ENCODE peak calls at places on chromosomes 11 and 22, in nine cellular contexts. E is OCI-LY7, K is PC-3, U is GM23248, Q is SK-N-SH, V is neural progenitor cell, X is MM.1S, J is HCT116, R is GM23338. F is an unnamed sample.

GRCh38 chr11:71086687-71087258 is 165.6 kb downstream of the SHANK2 start:
- DNase-seq in U (peak), V (peak), E (peak), Q (peak), K (peak), X (no peak), J (no peak), R (peak), F (peak)

GRCh38 chr11:26985941-26986340 is 8.0 kb upstream of the FIBIN start:
- DNase-seq in V (no peak), U (peak), R (no peak), E (no peak), K (no peak), X (no peak), Q (no peak), J (no peak), F (no peak)

GRCh38 chr11:14894657-14895598 is 2.9 kb upstream of the CYP2R1 start:
- DNase-seq in Q (no peak), J (no peak), U (peak), R (no peak), K (no peak), V (no peak), X (no peak), E (peak), F (peak)

GRCh38 chr11:17314232-17314547 is 37.4 kb upstream of the NCR3LG1 start:
- DNase-seq in U (peak), V (no peak), K (peak), E (no peak), R (no peak), X (no peak), J (no peak), Q (no peak), F (peak)

GRCh38 chr11:114001416-114001815 is 26.5 kb downstream of the HTR3A start:
- DNase-seq in Q (no peak), X (no peak), V (no peak), J (no peak), U (no peak), R (no peak), K (no peak), E (no peak), F (peak)

GRCh38 chr11:114880458-114880857 is 202.1 kb downstream of the NXPE2 start:
- DNase-seq in V (no peak), E (no peak), U (no peak), J (no peak), R (no peak), Q (no peak), K (no peak), X (no peak), F (no peak)

GRCh38 chr22:17158568-17159503 is at the start of gene HDHD5:
- DNase-seq in K (peak), J (peak), X (peak), E (peak), V (peak), R (peak), Q (peak), U (peak), F (peak)

GRCh38 chr11:10625281-10625981 is 57.0 kb upstream of the LYVE1 start:
- DNase-seq in U (no peak), R (no peak), Q (no peak), J (no peak), V (no peak), X (no peak), K (no peak), E (no peak), F (no peak)

GRCh38 chr11:113627297-113627696 is 78.8 kb downstream of the TMPRSS5 start:
- DNase-seq in U (no peak), Q (no peak), R (no peak), E (no peak), K (no peak), V (no peak), X (no peak), J (no peak), F (no peak)

GRCh38 chr11:61120099-61120864 is 18.0 kb downstream of the CD5 start:
- DNase-seq in J (no peak), X (no peak), K (no peak), E (no peak), R (no peak), Q (no peak), V (no peak), U (no peak), F (no peak)

GRCh38 chr11:44068180-44068579 is 2.1 kb downstream of the ACCS start:
- DNase-seq in E (no peak), V (no peak), K (no peak), U (no peak), R (no peak), Q (no peak), X (no peak), J (no peak), F (no peak)

GRCh38 chr22:32469799-32470212 is 4.8 kb upstream of the FBXO7 start:
- DNase-seq in K (peak), Q (peak), V (no peak), J (peak), U (peak), X (no peak), R (no peak), E (no peak), F (peak)

GRCh38 chr11:61912530-61912898 is 4.9 kb downstream of the RAB3IL1 start:
- DNase-seq in X (no peak), U (no peak), K (no peak), R (no peak), V (no peak), E (no peak), Q (peak), J (no peak), F (no peak)

GRCh38 chr11:40732107-40732506 is 727.3 kb downstream of the LRRC4C start:
- DNase-seq in R (no peak), V (no peak), E (no peak), Q (no peak), X (no peak), K (no peak), J (no peak), U (no peak), F (no peak)

GRCh38 chr11:64306876-64307622 is 1.7 kb downstream of the ESRRA start:
- DNase-seq in X (no peak), U (peak), J (no peak), E (peak), R (no peak), V (peak), K (no peak), Q (no peak), F (peak)

GRCh38 chr11:66568124-66568916 is at the start of gene CTSF:
- DNase-seq in V (no peak), E (no peak), J (no peak), Q (peak), R (peak), U (peak), X (peak), K (peak), F (no peak)

GRCh38 chr11:126450198-126450597 is 94.7 kb downstream of the ST3GAL4 start:
- DNase-seq in Q (no peak), V (no peak), J (no peak), E (no peak), X (no peak), R (no peak), K (no peak), U (no peak), F (no peak)

GRCh38 chr11:31974737-31975136 is 116.1 kb upstream of the RCN1 start:
- DNase-seq in X (no peak), J (peak), K (peak), U (peak), E (no peak), Q (no peak), R (no peak), V (no peak), F (no peak)

GRCh38 chr11:61273151-61274078 is 21.7 kb downstream of the VWCE start:
- DNase-seq in X (no peak), R (no peak), V (no peak), Q (no peak), J (no peak), K (no peak), E (no peak), U (no peak), F (no peak)

GRCh38 chr11:27718853-27719574 is 18.8 kb upstream of the BDNF start:
- DNase-seq in J (no peak), U (peak), V (peak), R (peak), X (no peak), K (peak), Q (peak), E (no peak), F (peak)

GRCh38 chr11:69402251-69402892 is 79.1 kb upstream of the LINC01488 start:
- DNase-seq in E (no peak), J (no peak), U (no peak), Q (no peak), R (no peak), K (no peak), X (no peak), V (no peak), F (no peak)

GRCh38 chr11:111189466-111189865 is 56.1 kb upstream of the POU2AF2 start:
- DNase-seq in U (peak), X (no peak), K (no peak), E (peak), Q (no peak), R (peak), J (no peak), V (no peak), F (no peak)

GRCh38 chr11:33435201-33435600 is 178.0 kb downstream of the HIPK3 start:
- DNase-seq in E (no peak), R (no peak), J (no peak), U (no peak), X (no peak), Q (no peak), K (no peak), V (no peak), F (no peak)

GRCh38 chr11:65945941-65946558 is 770 bp downstream of the TSGA10IP start:
- DNase-seq in E (no peak), U (no peak), Q (no peak), K (no peak), V (no peak), J (no peak), R (peak), X (peak), F (no peak)

GRCh38 chr11:66221726-66222236 is 46.7 kb upstream of the RAB1B start:
- DNase-seq in K (peak), E (no peak), Q (no peak), X (no peak), U (peak), V (no peak), J (no peak), R (no peak), F (no peak)

GRCh38 chr22:45284705-45285305 is at the start of gene UPK3A:
- DNase-seq in K (peak), J (peak), E (no peak), R (peak), Q (peak), V (peak), U (peak), X (peak), F (peak)

GRCh38 chr22:46936378-46936916 is 174.0 kb downstream of the TBC1D22A start:
- DNase-seq in K (no peak), V (no peak), R (no peak), Q (no peak), J (no peak), E (no peak), U (peak), X (no peak), F (no peak)

GRCh38 chr11:1073261-1073724 is 1.4 kb upstream of the MUC2 start:
- DNase-seq in E (no peak), X (no peak), Q (no peak), R (no peak), U (peak), V (peak), K (peak), J (peak), F (peak)

DNA sequence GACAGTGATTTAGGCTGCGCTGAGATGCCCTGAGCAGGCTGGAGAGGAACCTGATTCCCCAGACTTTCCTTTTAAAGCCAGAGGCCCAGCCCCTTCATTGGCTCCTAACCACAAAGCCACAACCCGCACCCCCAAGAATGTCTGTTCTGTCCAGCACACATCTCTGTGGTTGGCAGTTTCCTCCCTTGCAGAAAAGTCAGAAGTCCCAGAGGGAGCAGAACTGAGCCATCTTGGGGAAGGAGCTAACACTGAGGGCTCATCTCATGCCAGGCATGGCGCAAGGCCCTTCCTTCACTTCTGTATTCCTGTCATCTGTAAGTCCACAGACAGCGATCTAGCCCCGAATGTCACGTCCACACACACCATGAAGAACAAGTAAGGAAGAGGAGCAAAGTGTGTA is 97.1 kb upstream of the SYT13 start:
- DNase-seq in Q (no peak), J (no peak), R (no peak), V (no peak), U (peak), E (no peak), X (peak), K (no peak), F (no peak)
- TF ChIP-seq EZH2phosphoT487 in Q (no peak), J (no peak), R (no peak), V (no peak), U (no peak), E (no peak), X (no peak), K (no peak), F (no peak)

GRCh38 chr11:2299773-2300172 is 1.9 kb downstream of the C11orf21 start:
- DNase-seq in J (no peak), K (no peak), Q (no peak), E (no peak), R (no peak), U (no peak), V (no peak), X (no peak), F (no peak)
- H3K4me3 ChIP-seq in J (no peak), K (no peak), Q (no peak), E (no peak), R (no peak), U (no peak), V (no peak), X (no peak), F (no peak)

DNA sequence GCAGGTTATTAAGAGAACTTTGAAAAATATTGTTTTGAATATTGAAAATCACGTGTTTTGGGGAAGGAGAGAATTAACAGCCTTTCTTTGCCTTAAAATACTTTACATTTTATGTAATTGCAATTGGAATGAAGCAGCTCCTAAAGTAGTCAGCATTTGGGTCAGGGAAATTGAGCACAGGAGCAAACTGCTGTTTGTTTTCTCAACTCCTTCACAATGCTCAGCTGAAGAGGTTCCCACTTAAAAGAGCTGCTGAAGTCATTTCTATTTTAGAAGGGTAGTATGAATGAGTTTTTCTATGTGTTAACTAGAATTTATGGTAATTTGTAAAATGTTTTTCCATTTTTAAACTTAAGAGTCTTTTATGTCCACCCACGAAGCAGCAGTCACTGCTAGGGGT is 8.1 kb upstream of the UCP2 start:
- DNase-seq in J (no peak), E (no peak), K (no peak), R (no peak), X (no peak), Q (no peak), U (no peak), V (no peak), F (no peak)
- TF ChIP-seq EZH2phosphoT487 in J (no peak), E (no peak), K (no peak), R (no peak), X (no peak), Q (no peak), U (no peak), V (no peak), F (no peak)

DNA sequence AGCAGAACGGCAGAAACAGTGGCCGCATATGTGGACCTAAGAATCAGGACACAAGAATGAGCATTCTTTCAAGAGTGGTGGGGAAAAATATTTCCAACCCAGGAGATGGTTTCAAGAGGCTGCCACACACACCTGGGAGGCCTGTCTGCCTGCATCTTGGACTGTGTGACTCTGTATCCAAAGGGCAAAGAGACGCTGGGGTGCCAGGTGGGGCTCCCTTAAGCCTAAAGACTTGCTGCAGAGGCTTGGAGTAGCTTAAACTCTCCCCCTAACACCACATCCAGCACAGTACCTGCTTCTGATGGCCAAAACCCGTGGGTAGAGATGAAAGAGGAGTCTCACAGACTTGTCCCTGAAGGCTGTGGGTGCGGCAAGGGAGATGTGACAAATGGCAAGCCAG is 3.5 kb downstream of the CXCR5 start:
- DNase-seq in J (no peak), R (no peak), X (no peak), V (no peak), E (peak), U (no peak), K (no peak), Q (no peak), F (no peak)
- H3K4me3 ChIP-seq in J (no peak), R (no peak), X (no peak), V (no peak), E (no peak), U (no peak), K (no peak), Q (no peak), F (no peak)

DNA sequence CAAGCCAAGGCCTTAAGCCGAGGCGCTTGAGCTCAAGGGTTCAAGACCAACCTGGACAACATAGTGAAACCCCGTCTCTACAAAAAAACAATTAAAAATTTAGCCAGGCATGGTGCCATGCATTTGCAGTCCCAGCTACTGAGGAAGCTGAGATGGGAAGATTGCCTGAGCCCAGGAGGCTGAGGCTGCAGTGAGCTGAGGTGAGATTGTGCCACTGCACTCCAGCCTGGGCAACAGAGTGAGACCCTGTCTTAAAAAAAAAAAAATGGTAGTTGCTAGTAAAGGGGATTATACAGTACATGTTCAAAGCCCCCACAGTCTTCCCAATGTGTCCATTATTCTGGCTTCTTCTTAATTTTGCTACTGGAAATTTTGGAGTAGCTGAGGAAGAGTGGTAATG is 18.2 kb downstream of the CABIN1 start:
- DNase-seq in J (no peak), V (no peak), U (no peak), Q (no peak), E (no peak), K (no peak), X (no peak), R (no peak), F (no peak)
- TF ChIP-seq EZH2phosphoT487 in J (no peak), V (no peak), U (no peak), Q (no peak), E (no peak), K (no peak), X (no peak), R (no peak), F (no peak)

GRCh38 chr22:23431337-23432072 is 148.6 kb downstream of the IGLL1 start:
- DNase-seq in Q (no peak), E (no peak), K (peak), V (peak), R (no peak), U (no peak), X (no peak), J (no peak), F (peak)
- H3K4me3 ChIP-seq in Q (no peak), E (no peak), K (no peak), V (no peak), R (no peak), U (no peak), X (no peak), J (no peak), F (no peak)

GRCh38 chr11:118673361-118674093 is 5.9 kb downstream of the TREH start:
- DNase-seq in E (no peak), V (no peak), J (no peak), Q (no peak), X (no peak), K (no peak), U (no peak), R (no peak), F (peak)
- TF ChIP-seq EZH2phosphoT487 in E (no peak), V (no peak), J (no peak), Q (no peak), X (no peak), K (no peak), U (no peak), R (no peak), F (no peak)

GRCh38 chr11:116730241-116730561 is 42.6 kb downstream of the BUD13 start:
- DNase-seq in U (no peak), Q (no peak), V (no peak), K (no peak), R (no peak), E (no peak), X (no peak), J (no peak), F (no peak)

GRCh38 chr11:116725434-116726221 is 47.2 kb downstream of the BUD13 start:
- DNase-seq in E (no peak), V (peak), R (peak), K (no peak), Q (no peak), X (no peak), J (no peak), U (peak), F (no peak)

GRCh38 chr11:116729501-116730240 is 43.1 kb downstream of the BUD13 start:
- DNase-seq in E (no peak), K (no peak), J (no peak), V (no peak), R (no peak), U (no peak), Q (no peak), X (no peak), F (no peak)

GRCh38 chr11:116730568-116730967 is 42.2 kb downstream of the BUD13 start:
- DNase-seq in V (no peak), R (no peak), U (no peak), X (no peak), Q (no peak), E (no peak), J (no peak), K (no peak), F (no peak)

GRCh38 chr11:116727990-116728389 is 44.8 kb downstream of the BUD13 start:
- DNase-seq in J (no peak), Q (no peak), E (no peak), V (no peak), R (no peak), U (no peak), K (peak), X (no peak), F (no peak)
- H3K4me3 ChIP-seq in J (no peak), Q (no peak), E (no peak), V (no peak), R (no peak), U (no peak), K (no peak), X (no peak), F (no peak)

F was measured in hepatocyte.